ENCODE peak calls at places on chromosomes 6 and 20, in seven cellular contexts. F is fibroblast of the conjunctiva; H is AG08395; Z is stimulated activated CD4-positive, alpha-beta T cell treated with anti-CD3 and anti-CD28 coated beads, Interleukin-15, amount 100 ng/mL, for 1 hour; J is PC-3; D is IMR-90; W is hypothalamus. Y is an unnamed sample.

GRCh38 chr6:6057442-6058053 is 50.8 kb upstream of the NRN1 start:
- DNase-seq in D (no peak), W (no peak), Z (no peak), H (peak), J (peak), F (peak), Y (no peak)

GRCh38 chr20:10719740-10720380 is 46.1 kb upstream of the JAG1 start:
- DNase-seq in W (no peak), F (no peak), D (no peak), J (peak), H (no peak), Z (no peak), Y (no peak)

GRCh38 chr6:26305097-26305841 is 59.7 kb upstream of the BTN3A2 start:
- DNase-seq in Z (peak), W (peak), F (peak), D (peak), H (no peak), J (peak), Y (no peak)

GRCh38 chr6:129607581-129608186 is 102.3 kb downstream of the ARHGAP18 start:
- DNase-seq in H (peak), J (no peak), W (no peak), D (peak), Z (no peak), F (no peak), Y (no peak)

GRCh38 chr6:157323924-157324276 is 581 bp upstream of the TMEM242 start:
- DNase-seq in F (peak), J (peak), Z (no peak), W (no peak), D (peak), H (peak), Y (no peak)

GRCh38 chr6:16345449-16346330 is 107.3 kb downstream of the GMPR start:
- DNase-seq in W (no peak), H (peak), F (peak), D (peak), J (peak), Z (no peak), Y (no peak)

GRCh38 chr20:24779166-24779565 is 169.9 kb upstream of the CST7 start:
- DNase-seq in H (no peak), W (no peak), J (no peak), F (no peak), Z (no peak), D (no peak), Y (no peak)

GRCh38 chr6:71537717-71538116 is 249.1 kb downstream of the OGFRL1 start:
- DNase-seq in Z (no peak), W (no peak), F (no peak), D (peak), H (peak), J (peak), Y (no peak)

GRCh38 chr6:117907600-117908245 is 659 bp downstream of the SLC35F1 start:
- DNase-seq in Z (no peak), F (no peak), D (no peak), H (no peak), J (no peak), W (peak), Y (no peak)

GRCh38 chr6:108737594-108738546 is 110.4 kb upstream of the ARMC2 start:
- DNase-seq in W (no peak), H (peak), J (peak), F (peak), D (peak), Z (no peak), Y (no peak)

GRCh38 chr20:25007491-25008305 is 15.1 kb upstream of the APMAP start:
- DNase-seq in Z (no peak), W (no peak), D (no peak), H (no peak), F (no peak), J (no peak), Y (no peak)

GRCh38 chr6:69449887-69450286 is 346.9 kb downstream of the LMBRD1 start:
- DNase-seq in W (no peak), Z (no peak), F (no peak), H (no peak), D (no peak), J (no peak), Y (no peak)

GRCh38 chr6:5457036-5457435 is 195.7 kb downstream of the FARS2 start:
- DNase-seq in D (peak), H (peak), W (peak), F (peak), J (peak), Z (no peak), Y (no peak)

GRCh38 chr6:20969551-20969950 is 435.3 kb downstream of the CDKAL1 start:
- DNase-seq in J (no peak), H (no peak), F (no peak), D (no peak), W (no peak), Z (no peak), Y (no peak)

GRCh38 chr20:46027245-46027853 is 1.7 kb upstream of the SLC12A5 start:
- DNase-seq in H (peak), Z (no peak), J (peak), F (peak), W (no peak), D (peak), Y (no peak)

GRCh38 chr20:44959082-44959895 is 908 bp downstream of the TOMM34 start:
- DNase-seq in D (peak), H (peak), Z (no peak), F (peak), J (peak), W (no peak), Y (no peak)

GRCh38 chr6:88157106-88157505 is 9.0 kb downstream of the CNR1 start:
- DNase-seq in W (no peak), Z (no peak), D (no peak), F (no peak), J (no peak), H (no peak), Y (no peak)

GRCh38 chr20:25009218-25010145 is 16.9 kb upstream of the APMAP start:
- DNase-seq in D (no peak), J (no peak), Z (no peak), F (no peak), H (peak), W (no peak), Y (no peak)

GRCh38 chr6:40550096-40550731 is 37.0 kb downstream of the LRFN2 start:
- DNase-seq in D (peak), H (peak), F (peak), W (no peak), J (peak), Z (no peak), Y (no peak)

GRCh38 chr6:159969921-159970320 is 1.0 kb downstream of the IGF2R start:
- DNase-seq in Z (no peak), W (no peak), D (peak), J (peak), H (peak), F (no peak), Y (no peak)

GRCh38 chr6:129748901-129749748 is 39.1 kb upstream of the ARHGAP18 start:
- DNase-seq in H (peak), D (peak), J (peak), W (no peak), F (no peak), Z (no peak), Y (no peak)

GRCh38 chr20:37803476-37804307 is 99.2 kb upstream of the VSTM2L start:
- DNase-seq in W (no peak), F (no peak), H (no peak), D (no peak), J (no peak), Z (no peak), Y (no peak)

GRCh38 chr6:3913077-3913957 is 64.1 kb downstream of the FAM50B start:
- DNase-seq in Z (no peak), J (peak), H (peak), D (peak), F (peak), W (no peak), Y (no peak)

GRCh38 chr20:57586370-57586793 is 25.5 kb downstream of the PCK1 start:
- DNase-seq in W (no peak), F (no peak), H (no peak), D (no peak), Z (no peak), J (no peak), Y (no peak)

GRCh38 chr6:104589940-104590339 is 269.8 kb downstream of the HACE1 start:
- DNase-seq in J (peak), Z (no peak), F (no peak), W (no peak), H (no peak), D (no peak), Y (no peak)

GRCh38 chr6:1700283-1700967 is 90.7 kb downstream of the FOXC1 start:
- DNase-seq in Z (no peak), D (no peak), H (no peak), J (no peak), F (no peak), W (no peak), Y (no peak)

GRCh38 chr6:138844203-138844602 is 48.3 kb downstream of the ECT2L start:
- DNase-seq in J (no peak), Z (no peak), W (no peak), F (peak), H (peak), D (peak), Y (no peak)

Y was measured in cerebellar nuclear complex.